ENCODE peak calls at places on chromosomes 5 and 9, in seven cellular contexts. X, M, Y, K, H, O and G are unnamed samples.

GRCh38 chr5:56170557-56170956 is 62.6 kb downstream of the ANKRD55 start:
- DNase-seq in X (no peak), M (no peak), Y (no peak), K (no peak), H (no peak), O (no peak), G (no peak)

GRCh38 chr5:135511858-135512257 is 23.9 kb downstream of the NEUROG1 start:
- DNase-seq in X (no peak), M (no peak), Y (no peak), K (no peak), H (no peak), O (no peak), G (no peak)

GRCh38 chr9:76704601-76705204 is 59.5 kb upstream of the PCA3 start:
- DNase-seq in X (peak), M (no peak), Y (peak), K (peak), H (no peak), O (peak), G (peak)

GRCh38 chr5:134224905-134225779 is 731 bp downstream of the PPP2CA start:
- DNase-seq in X (peak), M (peak), Y (peak), K (peak), H (peak), O (peak), G (peak)

GRCh38 chr5:173323121-173323798 is 5.0 kb downstream of the STC2 start:
- DNase-seq in X (peak), M (no peak), Y (no peak), K (no peak), H (no peak), O (no peak), G (no peak)

GRCh38 chr5:178984145-178985072 is 10.7 kb downstream of the GRM6 start:
- DNase-seq in X (no peak), M (no peak), Y (no peak), K (no peak), H (no peak), O (no peak), G (no peak)

GRCh38 chr9:72038408-72038807 is 22.0 kb downstream of the C9orf57 start:
- DNase-seq in X (no peak), M (no peak), Y (no peak), K (no peak), H (peak), O (no peak), G (no peak)

GRCh38 chr5:4384649-4385048 is 755.5 kb upstream of the ADAMTS16 start:
- DNase-seq in X (no peak), M (no peak), Y (no peak), K (no peak), H (no peak), O (no peak), G (no peak)

GRCh38 chr9:89358376-89358775 is 40.1 kb downstream of the SECISBP2 start:
- DNase-seq in X (no peak), M (no peak), Y (no peak), K (no peak), H (no peak), O (no peak), G (no peak)

GRCh38 chr5:134948929-134949328 is 18.8 kb upstream of the CATSPER3 start:
- DNase-seq in X (peak), M (no peak), Y (no peak), K (no peak), H (no peak), O (no peak), G (peak)

GRCh38 chr5:89308606-89309040 is 425.6 kb upstream of the MEF2C start:
- DNase-seq in X (no peak), M (no peak), Y (no peak), K (no peak), H (no peak), O (no peak), G (no peak)

GRCh38 chr9:127762111-127762676 is 16.3 kb downstream of the SH2D3C start:
- DNase-seq in X (no peak), M (no peak), Y (peak), K (peak), H (peak), O (no peak), G (no peak)

GRCh38 chr9:512555-513272 is 298.0 kb downstream of the DOCK8 start:
- DNase-seq in X (no peak), M (no peak), Y (no peak), K (no peak), H (no peak), O (no peak), G (no peak)

GRCh38 chr5:14167211-14167845 is 24.2 kb downstream of the TRIO start:
- DNase-seq in X (peak), M (no peak), Y (no peak), K (no peak), H (no peak), O (no peak), G (no peak)

GRCh38 chr5:167152561-167152960 is 1138.9 kb upstream of the WWC1 start:
- DNase-seq in X (no peak), M (no peak), Y (no peak), K (no peak), H (no peak), O (no peak), G (no peak)

GRCh38 chr9:131635285-131635684 is 90.0 kb downstream of the PRRT1B start:
- DNase-seq in X (peak), M (no peak), Y (peak), K (peak), H (peak), O (no peak), G (no peak)

GRCh38 chr5:82347213-82347947 is 69.2 kb upstream of the RPS23 start:
- DNase-seq in X (peak), M (no peak), Y (peak), K (no peak), H (peak), O (no peak), G (peak)

GRCh38 chr9:110241491-110242321 is 14.6 kb downstream of the TXN start:
- DNase-seq in X (peak), M (no peak), Y (no peak), K (no peak), H (no peak), O (no peak), G (no peak)

GRCh38 chr5:116772152-116772501 is 197.5 kb upstream of the SEMA6A start:
- DNase-seq in X (no peak), M (no peak), Y (no peak), K (no peak), H (no peak), O (no peak), G (no peak)

GRCh38 chr9:114098660-114099522 is at the start of gene KIF12:
- DNase-seq in X (no peak), M (peak), Y (no peak), K (peak), H (no peak), O (peak), G (peak)

GRCh38 chr9:11549311-11549794 is 936.6 kb upstream of the PTPRD start:
- DNase-seq in X (no peak), M (no peak), Y (no peak), K (no peak), H (no peak), O (no peak), G (no peak)

GRCh38 chr5:10581867-10582511 is 18.1 kb downstream of the ANKRD33B start:
- DNase-seq in X (no peak), M (no peak), Y (no peak), K (no peak), H (no peak), O (no peak), G (no peak)

GRCh38 chr5:124744170-124744911 is 2.1 kb downstream of the ZNF608 start:
- DNase-seq in X (peak), M (no peak), Y (no peak), K (peak), H (peak), O (no peak), G (peak)

GRCh38 chr9:19127881-19128719 is 808 bp upstream of the PLIN2 start:
- DNase-seq in X (peak), M (peak), Y (no peak), K (peak), H (peak), O (no peak), G (no peak)